ENCODE peak calls at places on chromosomes 2 and 18, in six cellular contexts. S is KG1; M is effector memory CD4-positive, alpha-beta T cell; H is ACHN; I is breast epithelium; T is AG10803. Y is an unnamed sample.

GRCh38 chr2:63047534-63048281 is 2.9 kb upstream of the OTX1 start:
- DNase-seq in S (no peak), M (no peak), H (no peak), I (no peak), T (no peak), Y (no peak)

GRCh38 chr2:69767034-69767433 is 25.1 kb downstream of the ANXA4 start:
- DNase-seq in S (no peak), M (no peak), H (no peak), I (no peak), T (peak; percentile 92), Y (no peak)

GRCh38 chr2:64846175-64846574 is 143.0 kb upstream of the SLC1A4 start:
- DNase-seq in S (no peak), M (no peak), H (no peak), I (no peak), T (peak; percentile 73), Y (no peak)

GRCh38 chr2:88372042-88372441 is 80.5 kb downstream of the FOXI3 start:
- DNase-seq in S (no peak), M (no peak), H (no peak), I (no peak), T (no peak), Y (no peak)

GRCh38 chr2:229378386-229378785 is 107.3 kb upstream of the PID1 start:
- DNase-seq in S (no peak), M (no peak), H (no peak), I (no peak), T (no peak), Y (peak; percentile 7)

GRCh38 chr18:64037812-64038414 is 68.0 kb downstream of the SERPINB8 start:
- DNase-seq in S (peak; percentile 70), M (no peak), H (peak; percentile 48), I (no peak), T (peak; percentile 22), Y (peak; percentile 74)

GRCh38 chr2:233061007-233061590 is 957 bp downstream of the INPP5D start:
- DNase-seq in S (no peak), M (no peak), H (no peak), I (peak; percentile 37), T (no peak), Y (no peak)

GRCh38 chr2:159185401-159186130 is 100.9 kb downstream of the WDSUB1 start:
- DNase-seq in S (no peak), M (no peak), H (peak; percentile 99), I (no peak), T (peak; percentile 52), Y (peak; percentile 31)

GRCh38 chr18:47595816-47596501 is 334.5 kb downstream of the SMAD2 start:
- DNase-seq in S (no peak), M (no peak), H (peak; percentile 16), I (no peak), T (no peak), Y (peak; percentile 9)

GRCh38 chr2:164257794-164258193 is 363.5 kb downstream of the GRB14 start:
- DNase-seq in S (no peak), M (no peak), H (peak; percentile 4), I (no peak), T (no peak), Y (no peak)

GRCh38 chr18:71784777-71785176 is 759.4 kb downstream of the CBLN2 start:
- DNase-seq in S (no peak), M (no peak), H (peak; percentile 9), I (no peak), T (no peak), Y (peak; percentile 46)

GRCh38 chr2:37916512-37917082 is 8.5 kb upstream of the RMDN2 start:
- DNase-seq in S (no peak), M (no peak), H (no peak), I (no peak), T (peak; percentile 100), Y (peak; percentile 90)

GRCh38 chr2:226187126-226187525 is 612.5 kb downstream of the IRS1 start:
- DNase-seq in S (no peak), M (no peak), H (no peak), I (no peak), T (peak; percentile 38), Y (no peak)

GRCh38 chr2:127047054-127047453 is 59.9 kb downstream of the BIN1 start:
- DNase-seq in S (no peak), M (no peak), H (no peak), I (no peak), T (no peak), Y (no peak)

GRCh38 chr2:129253461-129253812 is 726.0 kb upstream of the RAB6C start:
- DNase-seq in S (peak; percentile 14), M (no peak), H (no peak), I (no peak), T (no peak), Y (no peak)

GRCh38 chr2:238640486-238640885 is 207.4 kb upstream of the TWIST2 start:
- DNase-seq in S (no peak), M (no peak), H (no peak), I (no peak), T (no peak), Y (no peak)

GRCh38 chr2:132955871-132956615 is 286.0 kb upstream of the LYPD1 start:
- DNase-seq in S (no peak), M (no peak), H (no peak), I (no peak), T (no peak), Y (no peak)

GRCh38 chr2:122863516-122863915 is 1108.1 kb downstream of the TSN start:
- DNase-seq in S (no peak), M (no peak), H (no peak), I (no peak), T (no peak), Y (no peak)

GRCh38 chr2:105072039-105072438 is 34.2 kb downstream of the MRPS9 start:
- DNase-seq in S (no peak), M (no peak), H (no peak), I (no peak), T (no peak), Y (no peak)

GRCh38 chr2:45283764-45284620 is 274.7 kb upstream of the SIX2 start:
- DNase-seq in S (no peak), M (no peak), H (no peak), I (no peak), T (peak; percentile 60), Y (peak; percentile 97)

GRCh38 chr2:130288467-130289403 is 54.0 kb upstream of the IMP4 start:
- DNase-seq in S (no peak), M (no peak), H (no peak), I (no peak), T (no peak), Y (no peak)

GRCh38 chr2:714005-714741 is 37.0 kb upstream of the TMEM18 start:
- DNase-seq in S (no peak), M (no peak), H (peak; percentile 79), I (no peak), T (peak; percentile 48), Y (peak; percentile 68)

GRCh38 chr18:54392621-54393023 is 34.9 kb downstream of the C18orf54 start:
- DNase-seq in S (peak; percentile 66), M (no peak), H (peak; percentile 74), I (no peak), T (peak; percentile 64), Y (peak; percentile 90)

GRCh38 chr2:226211439-226211838 is 588.2 kb downstream of the IRS1 start:
- DNase-seq in S (no peak), M (no peak), H (peak; percentile 20), I (no peak), T (peak; percentile 93), Y (peak; percentile 94)